ENCODE peak calls at places on chromosomes 5 and 9, in ten cellular contexts. Y is GM18507; O is M059J; Z is aorta; I is SK-MEL-5; K is adrenal gland; N is stimulated activated CD4-positive, alpha-beta T cell treated with anti-CD3 and anti-CD28 coated beads, Interleukin-15, amount 100 ng/mL, for 1 hour; J is MG63; W is head of caudate nucleus; R is DMS153. C is an unnamed sample.

GRCh38 chr9:37753489-37754190 is at the start of gene TRMT10B:
- DNase-seq in I (peak), O (peak), R (peak), J (peak), N (peak), Y (peak), K (peak), W (peak), Z (peak), C (peak)

GRCh38 chr5:88658005-88658404 is 225.0 kb downstream of the MEF2C start:
- DNase-seq in R (no peak), Z (no peak), W (no peak), I (no peak), Y (no peak), N (no peak), J (no peak), O (no peak), K (no peak), C (no peak)

GRCh38 chr9:14092344-14092743 is 221.6 kb downstream of the NFIB start:
- DNase-seq in Y (no peak), Z (no peak), N (no peak), O (no peak), J (no peak), R (no peak), W (no peak), K (no peak), I (peak), C (peak)

GRCh38 chr5:144913661-144914060 is 743.0 kb downstream of the KCTD16 start:
- DNase-seq in Z (no peak), Y (no peak), J (no peak), O (no peak), I (no peak), N (no peak), K (no peak), R (no peak), W (no peak), C (no peak)

GRCh38 chr5:14675865-14676300 is 11.4 kb downstream of the OTULIN start:
- DNase-seq in O (no peak), Z (no peak), I (no peak), W (no peak), J (no peak), K (no peak), Y (peak), R (no peak), N (no peak), C (no peak)

GRCh38 chr5:107487056-107487461 is 183.7 kb downstream of the EFNA5 start:
- DNase-seq in J (no peak), Z (no peak), O (peak), I (no peak), K (peak), W (no peak), N (no peak), R (no peak), Y (no peak), C (peak)

GRCh38 chr9:36764364-36765076 is 191.8 kb downstream of the MELK start:
- DNase-seq in Y (no peak), I (no peak), W (no peak), N (no peak), Z (peak), J (no peak), K (no peak), O (no peak), R (peak), C (no peak)

GRCh38 chr9:102237094-102237493 is 498.6 kb upstream of the GRIN3A start:
- DNase-seq in N (no peak), Z (no peak), R (no peak), W (no peak), K (no peak), J (no peak), I (no peak), O (no peak), Y (no peak), C (no peak)

GRCh38 chr5:53560028-53560427 is 411 bp upstream of the NDUFS4 start:
- DNase-seq in Y (no peak), Z (no peak), I (no peak), J (no peak), R (no peak), K (no peak), W (no peak), N (no peak), O (no peak), C (no peak)

GRCh38 chr9:112348257-112348992 is 15.0 kb upstream of the PTBP3 start:
- DNase-seq in Y (no peak), O (no peak), K (peak), I (peak), W (peak), N (peak), Z (peak), R (peak), J (peak), C (peak)

GRCh38 chr9:112012026-112012902 is 115.7 kb downstream of the UGCG start:
- DNase-seq in W (no peak), J (peak), I (peak), K (peak), R (no peak), N (no peak), Z (peak), O (peak), Y (peak), C (peak)

GRCh38 chr9:109813829-109814228 is 33.8 kb downstream of the PALM2AKAP2 start:
- DNase-seq in I (no peak), O (no peak), N (no peak), K (no peak), W (no peak), Y (no peak), R (no peak), Z (no peak), J (no peak), C (no peak)

GRCh38 chr5:110544603-110545002 is 181.9 kb downstream of the TMEM232 start:
- DNase-seq in I (no peak), Y (no peak), W (no peak), R (no peak), J (no peak), N (no peak), O (no peak), Z (no peak), K (no peak), C (no peak)

GRCh38 chr9:92680166-92681119 is 10.5 kb upstream of the IPPK start:
- DNase-seq in N (no peak), K (no peak), I (no peak), J (peak), Z (peak), Y (no peak), R (no peak), O (peak), W (no peak), C (no peak)

GRCh38 chr9:131818089-131818488 is 78.2 kb upstream of the RAPGEF1 start:
- DNase-seq in J (no peak), Y (no peak), O (no peak), W (no peak), N (no peak), Z (no peak), I (no peak), K (no peak), R (peak), C (no peak)

GRCh38 chr9:84404095-84404686 is 63.6 kb upstream of the SLC28A3 start:
- DNase-seq in I (peak), R (no peak), W (no peak), J (no peak), N (no peak), K (no peak), Z (no peak), Y (peak), O (peak), C (no peak)

GRCh38 chr5:61625682-61626620 is 293.9 kb downstream of the ZSWIM6 start:
- DNase-seq in Z (peak), W (peak), R (no peak), Y (no peak), N (no peak), K (peak), O (peak), J (peak), I (no peak), C (peak)

GRCh38 chr9:14417230-14417629 is 103.3 kb upstream of the NFIB start:
- DNase-seq in K (no peak), N (no peak), I (no peak), O (no peak), Y (no peak), Z (no peak), R (no peak), W (no peak), J (no peak), C (no peak)

GRCh38 chr5:5158472-5158895 is 18.4 kb downstream of the ADAMTS16 start:
- DNase-seq in Y (no peak), K (no peak), W (no peak), J (no peak), Z (no peak), N (no peak), I (no peak), R (no peak), O (peak), C (no peak)

GRCh38 chr9:124784503-124784902 is 7.6 kb downstream of the OLFML2A start:
- DNase-seq in Z (no peak), W (no peak), R (no peak), K (no peak), J (no peak), N (no peak), O (peak), Y (no peak), I (no peak), C (peak)

GRCh38 chr9:2359821-2360220 is 261.8 kb upstream of the VLDLR start:
- DNase-seq in I (no peak), Z (no peak), N (no peak), R (peak), W (no peak), K (no peak), O (no peak), J (no peak), Y (no peak), C (no peak)

GRCh38 chr9:136695435-136695895 is 8.2 kb upstream of the AGPAT2 start:
- DNase-seq in Z (no peak), O (peak), W (no peak), I (no peak), R (peak), K (no peak), N (no peak), J (no peak), Y (no peak), C (no peak)

GRCh38 chr9:113695901-113696300 is 180.2 kb upstream of the ZNF618 start:
- DNase-seq in K (no peak), J (peak), O (peak), W (no peak), I (peak), Z (no peak), N (no peak), R (no peak), Y (no peak), C (no peak)

GRCh38 chr9:16824545-16825041 is 45.9 kb downstream of the BNC2 start:
- DNase-seq in R (peak), Y (no peak), J (peak), O (peak), Z (no peak), N (no peak), K (no peak), W (no peak), I (peak), C (peak)

GRCh38 chr9:70761139-70761538 is 346.7 kb upstream of the KLF9 start:
- DNase-seq in R (no peak), Z (no peak), J (no peak), Y (no peak), I (no peak), K (no peak), N (no peak), W (no peak), O (no peak), C (no peak)

GRCh38 chr5:143898381-143898780 is 86.4 kb downstream of the HMHB1 start:
- DNase-seq in R (no peak), Y (no peak), N (no peak), O (peak), Z (no peak), J (no peak), W (no peak), I (no peak), K (no peak), C (no peak)

GRCh38 chr5:951940-952596 is 56.5 kb upstream of the NKD2 start:
- DNase-seq in O (no peak), R (no peak), N (no peak), Z (no peak), J (no peak), W (no peak), K (no peak), I (no peak), Y (no peak), C (no peak)

GRCh38 chr9:108271646-108272349 is 584.0 kb downstream of the ACTL7B start:
- DNase-seq in Z (no peak), R (peak), I (peak), Y (no peak), N (no peak), W (no peak), K (no peak), J (no peak), O (peak), C (peak)

GRCh38 chr9:69004836-69005235 is 9.1 kb downstream of the PRKACG start:
- DNase-seq in I (no peak), N (no peak), W (no peak), O (no peak), K (no peak), R (no peak), J (peak), Y (no peak), Z (no peak), C (peak)